ENCODE peak calls at places on chromosomes 5 and 9, in five cellular contexts. X is stimulated activated CD8-positive, alpha-beta memory T cell treated with anti-CD3 and anti-CD28 coated beads, Interleukin-4, amount 100 ng/mL, for 48 hours; S is type B pancreatic cell; I is dorsolateral prefrontal cortex; K is WTC11. H is an unnamed sample.

GRCh38 chr5:142237707-142238106 is 87.1 kb downstream of the SPRY4 start:
- DNase-seq in X (no peak), S (no peak), I (no peak), K (no peak), H (no peak)

GRCh38 chr5:129065721-129066120 is 28.8 kb upstream of the ISOC1 start:
- DNase-seq in X (no peak), S (no peak), I (no peak), K (no peak), H (no peak)

GRCh38 chr5:158560170-158560569 is 539.5 kb downstream of the EBF1 start:
- DNase-seq in X (no peak), S (no peak), I (no peak), K (no peak), H (no peak)

GRCh38 chr5:135034186-135034962 is at the start of gene PITX1:
- DNase-seq in X (peak; percentile 57), S (no peak), I (no peak), K (peak; percentile 65), H (no peak)

GRCh38 chr9:134664446-134664845 is 22.8 kb downstream of the COL5A1 start:
- DNase-seq in X (no peak), S (no peak), I (no peak), K (no peak), H (no peak)

GRCh38 chr5:8500426-8500825 is 631.5 kb downstream of the MTRR start:
- DNase-seq in X (no peak), S (no peak), I (no peak), K (no peak), H (no peak)

GRCh38 chr5:154997746-154998145 is 15.8 kb upstream of the KIF4B start:
- DNase-seq in X (no peak), S (no peak), I (no peak), K (no peak), H (no peak)

GRCh38 chr5:61638476-61638875 is 306.4 kb downstream of the ZSWIM6 start:
- DNase-seq in X (no peak), S (no peak), I (peak; percentile 70), K (no peak), H (peak; percentile 71)

H was measured in hippocampal formation.